ENCODE peak calls at places on chromosomes 1 and 21, in four cellular contexts. One of them, this sample, is unnamed.

GRCh38 chr1:3194760-3195479 is 125.9 kb downstream of the PRDM16 start:
- DNase-seq in K562: no peak
- DNase-seq in GM12878: no peak
- DNase-seq in HepG2: no peak
- DNase-seq in this sample: no peak

GRCh38 chr1:154469844-154470417 is 32.1 kb upstream of the TDRD10 start:
- DNase-seq in K562: no peak
- DNase-seq in GM12878: no peak
- DNase-seq in HepG2: peak; percentile 50
- DNase-seq in this sample: no peak

GRCh38 chr1:178659789-178660208 is 65.2 kb upstream of the RALGPS2 start:
- DNase-seq in K562: no peak
- DNase-seq in GM12878: peak; percentile 75
- DNase-seq in HepG2: no peak
- DNase-seq in this sample: no peak

GRCh38 chr1:76254165-76255043 is 179.9 kb downstream of the ST6GALNAC3 start:
- DNase-seq in K562: no peak
- DNase-seq in GM12878: no peak
- DNase-seq in HepG2: no peak
- DNase-seq in this sample: no peak

GRCh38 chr1:59006309-59006698 is 222.5 kb upstream of the JUN start:
- DNase-seq in K562: no peak
- DNase-seq in GM12878: no peak
- DNase-seq in HepG2: no peak
- DNase-seq in this sample: no peak

GRCh38 chr1:62037274-62037673 is 157.4 kb upstream of the L1TD1 start:
- DNase-seq in K562: no peak
- DNase-seq in GM12878: no peak
- DNase-seq in HepG2: no peak
- DNase-seq in this sample: no peak

GRCh38 chr1:44013949-44014348 is 17.3 kb downstream of the SLC6A9 start:
- DNase-seq in K562: no peak
- DNase-seq in GM12878: no peak
- DNase-seq in HepG2: no peak
- DNase-seq in this sample: no peak

GRCh38 chr1:154849645-154850131 is 20.4 kb downstream of the KCNN3 start:
- DNase-seq in K562: no peak
- DNase-seq in GM12878: peak; percentile 60
- DNase-seq in HepG2: no peak
- DNase-seq in this sample: no peak

GRCh38 chr1:8137406-8138244 is 111.5 kb upstream of the ERRFI1 start:
- DNase-seq in K562: no peak
- DNase-seq in GM12878: no peak
- DNase-seq in HepG2: peak; percentile 68
- DNase-seq in this sample: no peak

GRCh38 chr1:67189953-67190352 is 23.7 kb downstream of the IL23R start:
- DNase-seq in K562: no peak
- DNase-seq in GM12878: no peak
- DNase-seq in HepG2: no peak
- DNase-seq in this sample: no peak

GRCh38 chr1:72007312-72007711 is 275.0 kb downstream of the NEGR1 start:
- DNase-seq in K562: no peak
- DNase-seq in GM12878: no peak
- DNase-seq in HepG2: no peak
- DNase-seq in this sample: no peak

DNA sequence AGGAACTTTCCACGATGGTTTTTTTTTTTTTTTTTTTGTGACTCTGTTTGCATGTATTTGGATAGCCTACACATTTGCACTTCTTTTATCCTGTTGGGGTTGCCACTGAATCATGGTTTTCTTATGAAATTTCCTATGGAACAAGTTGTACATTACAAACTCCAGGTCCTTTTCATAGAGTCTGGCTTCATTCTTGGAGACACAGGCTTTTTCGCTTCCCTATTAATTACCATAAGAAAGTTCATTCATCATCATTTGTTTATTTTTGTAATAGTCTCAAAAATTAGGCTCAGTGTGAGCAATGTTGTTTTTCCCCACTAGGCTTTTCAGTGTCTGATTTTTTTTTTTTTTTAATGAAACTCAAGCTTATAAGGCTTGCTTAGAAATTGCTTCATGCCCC is 179.4 kb downstream of the FMN2 start:
- DNase-seq in K562: no peak
- DNase-seq in GM12878: no peak
- DNase-seq in HepG2: no peak
- DNase-seq in this sample: no peak
- TF ChIP-seq TARDBP in K562: no peak
- TF ChIP-seq TARDBP in GM12878: no peak
- TF ChIP-seq TARDBP in HepG2: no peak
- TF ChIP-seq TARDBP in this sample: no peak

DNA sequence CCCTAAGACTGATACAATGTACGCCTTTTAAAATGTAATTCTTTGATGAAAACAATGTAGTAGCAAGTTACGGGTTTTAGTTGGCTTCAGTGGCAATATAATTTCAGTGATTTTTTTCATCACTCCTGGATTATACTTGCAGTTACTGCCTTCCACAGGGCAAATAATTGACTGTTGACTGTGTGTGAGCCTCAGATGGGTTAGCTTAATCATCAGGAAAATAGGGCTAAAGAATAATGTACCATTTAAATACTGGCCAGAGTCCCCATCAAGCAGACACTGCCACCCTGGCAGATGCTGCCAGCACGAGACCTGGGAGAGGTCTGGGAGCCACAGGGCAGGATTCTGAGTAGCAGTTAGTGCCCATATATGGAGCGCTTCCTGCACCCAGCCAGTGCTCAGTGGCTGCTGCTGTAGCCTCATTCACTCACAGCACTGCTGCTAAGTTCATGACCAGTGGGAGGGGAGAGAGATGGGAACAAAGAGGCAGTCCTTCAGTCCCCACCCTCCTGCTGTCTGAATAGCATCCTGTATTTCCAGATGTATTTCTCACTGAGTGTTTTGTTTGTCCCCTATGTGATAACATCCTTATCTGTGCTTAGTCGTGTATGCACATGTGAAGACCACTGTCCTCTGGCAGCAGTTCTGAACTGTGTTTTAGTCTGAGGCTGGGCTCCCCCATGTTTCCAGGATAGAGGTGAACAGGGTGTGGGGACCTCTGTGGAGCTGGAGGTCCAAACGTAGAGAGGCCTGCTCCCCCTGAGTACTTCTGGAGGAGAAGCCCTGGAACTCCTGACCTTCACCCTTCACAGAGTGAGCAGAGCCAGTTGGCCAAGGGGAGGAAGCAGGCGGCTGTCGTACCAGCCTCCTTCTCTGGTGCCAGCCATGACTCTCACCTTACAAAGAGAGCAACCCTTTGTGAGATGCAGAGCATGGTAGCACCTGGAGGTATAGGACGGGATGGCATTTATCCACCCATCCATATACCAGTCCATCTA is 80.4 kb downstream of the ADARB1 start:
- DNase-seq in K562: no peak
- DNase-seq in GM12878: no peak
- DNase-seq in HepG2: no peak
- DNase-seq in this sample: no peak
- TF ChIP-seq TARDBP in K562: no peak
- TF ChIP-seq TARDBP in GM12878: no peak
- TF ChIP-seq TARDBP in HepG2: no peak
- TF ChIP-seq TARDBP in this sample: no peak

GRCh38 chr1:101200513-101200912 is 36.3 kb upstream of the S1PR1 start:
- DNase-seq in K562: no peak
- DNase-seq in GM12878: no peak
- DNase-seq in HepG2: no peak
- DNase-seq in this sample: no peak

GRCh38 chr1:101196668-101197067 is 40.2 kb upstream of the S1PR1 start:
- DNase-seq in K562: no peak
- DNase-seq in GM12878: no peak
- DNase-seq in HepG2: no peak
- DNase-seq in this sample: no peak

GRCh38 chr1:101203812-101204540 is 32.8 kb upstream of the S1PR1 start:
- DNase-seq in K562: no peak
- DNase-seq in GM12878: no peak
- DNase-seq in HepG2: no peak
- DNase-seq in this sample: no peak

GRCh38 chr1:101199637-101199982 is 37.2 kb upstream of the S1PR1 start:
- DNase-seq in K562: no peak
- DNase-seq in GM12878: no peak
- DNase-seq in HepG2: no peak
- DNase-seq in this sample: no peak

GRCh38 chr1:101198842-101199636 is 37.8 kb upstream of the S1PR1 start:
- DNase-seq in K562: no peak
- DNase-seq in GM12878: peak; percentile 83
- DNase-seq in HepG2: no peak
- DNase-seq in this sample: no peak
- TF ChIP-seq TARDBP in K562: no peak
- TF ChIP-seq TARDBP in GM12878: no peak
- TF ChIP-seq TARDBP in HepG2: no peak
- TF ChIP-seq TARDBP in this sample: no peak

DNA sequence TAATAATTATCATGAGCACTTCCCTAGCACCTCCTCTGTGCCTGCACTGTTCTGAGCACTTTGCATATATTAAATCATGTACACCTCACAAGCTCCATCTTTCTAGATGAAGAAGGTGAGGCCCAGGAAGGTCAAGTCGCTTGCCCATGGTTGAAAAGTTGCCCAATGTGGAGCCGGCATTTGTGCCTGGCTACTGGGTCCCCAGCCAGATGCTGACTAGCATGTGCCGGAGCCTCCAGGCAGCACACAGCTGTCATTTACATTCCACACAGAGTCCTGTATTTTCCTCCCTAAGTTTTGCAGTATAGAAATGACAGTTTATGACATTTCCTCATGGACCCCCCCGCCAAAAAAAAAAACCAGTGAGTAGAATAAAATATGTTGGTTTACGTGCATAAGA is 94.3 kb downstream of the BCAR3 start:
- DNase-seq in K562: no peak
- DNase-seq in GM12878: no peak
- DNase-seq in HepG2: no peak
- DNase-seq in this sample: no peak
- TF ChIP-seq TARDBP in K562: no peak
- TF ChIP-seq TARDBP in GM12878: no peak
- TF ChIP-seq TARDBP in HepG2: no peak
- TF ChIP-seq TARDBP in this sample: no peak

GRCh38 chr1:13628218-13628617 is 44.6 kb downstream of the PDPN start:
- DNase-seq in K562: no peak
- DNase-seq in GM12878: no peak
- DNase-seq in HepG2: no peak
- DNase-seq in this sample: no peak
- TF ChIP-seq TARDBP in K562: no peak
- TF ChIP-seq TARDBP in GM12878: no peak
- TF ChIP-seq TARDBP in HepG2: no peak
- TF ChIP-seq TARDBP in this sample: no peak

GRCh38 chr21:45802956-45803612 is 159.6 kb downstream of the PCBP3 start:
- DNase-seq in K562: no peak
- DNase-seq in GM12878: no peak
- DNase-seq in HepG2: no peak
- DNase-seq in this sample: no peak

GRCh38 chr21:45800339-45801080 is 157.0 kb downstream of the PCBP3 start:
- DNase-seq in K562: no peak
- DNase-seq in GM12878: no peak
- DNase-seq in HepG2: peak; percentile 47
- DNase-seq in this sample: no peak

GRCh38 chr21:45802425-45802824 is 158.9 kb downstream of the PCBP3 start:
- DNase-seq in K562: no peak
- DNase-seq in GM12878: no peak
- DNase-seq in HepG2: no peak
- DNase-seq in this sample: no peak

GRCh38 chr21:45801129-45801735 is 157.7 kb downstream of the PCBP3 start:
- DNase-seq in K562: no peak
- DNase-seq in GM12878: no peak
- DNase-seq in HepG2: no peak
- DNase-seq in this sample: no peak

GRCh38 chr21:45801989-45802388 is 158.5 kb downstream of the PCBP3 start:
- DNase-seq in K562: no peak
- DNase-seq in GM12878: no peak
- DNase-seq in HepG2: no peak
- DNase-seq in this sample: no peak
- TF ChIP-seq TARDBP in K562: no peak
- TF ChIP-seq TARDBP in GM12878: no peak
- TF ChIP-seq TARDBP in HepG2: no peak
- TF ChIP-seq TARDBP in this sample: no peak